ENCODE peak calls at places on chromosomes 7 and 10, in eight cellular contexts. V, G, K, W, S, R, D and L are unnamed samples.

GRCh38 chr10:26481914-26482550 is 43.9 kb downstream of the APBB1IP start:
- DNase-seq in V (no peak), G (no peak), K (peak), W (peak), S (no peak), R (no peak), D (peak), L (no peak)

GRCh38 chr7:36979810-36980248 is 255.5 kb upstream of the AOAH start:
- DNase-seq in V (no peak), G (no peak), K (no peak), W (no peak), S (no peak), R (no peak), D (no peak), L (no peak)

GRCh38 chr10:79149662-79150443 is 81.1 kb downstream of the ZMIZ1 start:
- DNase-seq in V (no peak), G (peak), K (peak), W (no peak), S (no peak), R (peak), D (peak), L (peak)

GRCh38 chr10:7405637-7406036 is 5.2 kb downstream of the SFMBT2 start:
- DNase-seq in V (no peak), G (peak), K (no peak), W (no peak), S (no peak), R (no peak), D (no peak), L (no peak)

GRCh38 chr7:98133621-98134266 is 27.1 kb downstream of the LMTK2 start:
- DNase-seq in V (no peak), G (no peak), K (peak), W (no peak), S (no peak), R (peak), D (no peak), L (peak)

GRCh38 chr7:49986191-49986590 is 106.9 kb downstream of the ZPBP start:
- DNase-seq in V (no peak), G (no peak), K (no peak), W (no peak), S (no peak), R (no peak), D (no peak), L (no peak)

GRCh38 chr10:114303556-114303955 is 64.5 kb downstream of the VWA2 start:
- DNase-seq in V (peak), G (no peak), K (no peak), W (no peak), S (no peak), R (no peak), D (no peak), L (no peak)

GRCh38 chr7:128454808-128455555 is 696 bp upstream of the HILPDA start:
- DNase-seq in V (no peak), G (no peak), K (peak), W (no peak), S (no peak), R (no peak), D (no peak), L (no peak)

GRCh38 chr10:71773221-71773971 is at the start of gene VSIR:
- DNase-seq in V (peak), G (peak), K (peak), W (peak), S (peak), R (peak), D (peak), L (peak)

GRCh38 chr10:130805635-130806030 is 505.9 kb downstream of the TCERG1L start:
- DNase-seq in V (no peak), G (no peak), K (no peak), W (no peak), S (no peak), R (no peak), D (no peak), L (no peak)

GRCh38 chr10:118873738-118874105 is 119.0 kb upstream of the CACUL1 start:
- DNase-seq in V (no peak), G (no peak), K (no peak), W (no peak), S (no peak), R (no peak), D (no peak), L (no peak)

GRCh38 chr7:47492720-47493119 is 89.2 kb downstream of the TNS3 start:
- DNase-seq in V (no peak), G (no peak), K (no peak), W (no peak), S (no peak), R (no peak), D (no peak), L (no peak)

GRCh38 chr10:78692071-78692470 is 376.7 kb upstream of the ZMIZ1 start:
- DNase-seq in V (no peak), G (no peak), K (no peak), W (no peak), S (no peak), R (no peak), D (no peak), L (no peak)

GRCh38 chr7:114460021-114460420 is 45.4 kb downstream of the FOXP2 start:
- DNase-seq in V (no peak), G (no peak), K (no peak), W (no peak), S (no peak), R (no peak), D (no peak), L (no peak)